ENCODE peak calls at places on chromosomes 16 and 17, in nine cellular contexts. One of them, this sample, is unnamed.

GRCh38 chr16:49280861-49281331 is 742 bp downstream of the CBLN1 start:
- DNase-seq in AG04449: no peak
- DNase-seq in AG10803: no peak
- DNase-seq in bronchial epithelial cell: no peak
- DNase-seq in GM12865: no peak
- DNase-seq in AG04450: no peak
- DNase-seq in GM12864: no peak
- DNase-seq in fibroblast of the aortic adventitia: no peak
- DNase-seq in IMR-90: no peak
- DNase-seq in this sample: no peak

GRCh38 chr17:5184284-5184683 is 7.4 kb downstream of the ZNF594 start:
- DNase-seq in AG04449: no peak
- DNase-seq in AG10803: no peak
- DNase-seq in bronchial epithelial cell: no peak
- DNase-seq in GM12865: no peak
- DNase-seq in AG04450: no peak
- DNase-seq in GM12864: no peak
- DNase-seq in fibroblast of the aortic adventitia: no peak
- DNase-seq in IMR-90: no peak
- DNase-seq in this sample: no peak

GRCh38 chr16:1327619-1327947 is 5.9 kb upstream of the BAIAP3 start:
- DNase-seq in AG04449: no peak
- DNase-seq in AG10803: no peak
- DNase-seq in bronchial epithelial cell: no peak
- DNase-seq in GM12865: no peak
- DNase-seq in AG04450: no peak
- DNase-seq in GM12864: no peak
- DNase-seq in fibroblast of the aortic adventitia: no peak
- DNase-seq in IMR-90: no peak
- DNase-seq in this sample: no peak

GRCh38 chr17:48023408-48024148 is 14.0 kb downstream of the COPZ2 start:
- DNase-seq in AG04449: no peak
- DNase-seq in AG10803: peak; percentile 77
- DNase-seq in bronchial epithelial cell: peak; percentile 67
- DNase-seq in GM12865: peak; percentile 30
- DNase-seq in AG04450: no peak
- DNase-seq in GM12864: no peak
- DNase-seq in fibroblast of the aortic adventitia: peak; percentile 59
- DNase-seq in IMR-90: peak; percentile 32
- DNase-seq in this sample: peak; percentile 79

GRCh38 chr17:78903101-78903779 is at the start of gene CEP295NL:
- DNase-seq in AG04449: no peak
- DNase-seq in AG10803: peak; percentile 40
- DNase-seq in bronchial epithelial cell: no peak
- DNase-seq in GM12865: peak; percentile 37
- DNase-seq in AG04450: no peak
- DNase-seq in GM12864: no peak
- DNase-seq in fibroblast of the aortic adventitia: no peak
- DNase-seq in IMR-90: peak; percentile 63
- DNase-seq in this sample: no peak

GRCh38 chr16:55572439-55572838 is 6.0 kb downstream of the CAPNS2 start:
- DNase-seq in AG04449: no peak
- DNase-seq in AG10803: peak; percentile 59
- DNase-seq in bronchial epithelial cell: peak; percentile 77
- DNase-seq in GM12865: no peak
- DNase-seq in AG04450: no peak
- DNase-seq in GM12864: no peak
- DNase-seq in fibroblast of the aortic adventitia: peak; percentile 47
- DNase-seq in IMR-90: no peak
- DNase-seq in this sample: no peak

GRCh38 chr16:57721356-57721755 is 14.2 kb upstream of the KATNB1 start:
- DNase-seq in AG04449: no peak
- DNase-seq in AG10803: no peak
- DNase-seq in bronchial epithelial cell: no peak
- DNase-seq in GM12865: no peak
- DNase-seq in AG04450: no peak
- DNase-seq in GM12864: no peak
- DNase-seq in fibroblast of the aortic adventitia: no peak
- DNase-seq in IMR-90: no peak
- DNase-seq in this sample: no peak

GRCh38 chr16:30183236-30183960 is at the start of gene CORO1A:
- DNase-seq in AG04449: no peak
- DNase-seq in AG10803: peak; percentile 64
- DNase-seq in bronchial epithelial cell: peak; percentile 67
- DNase-seq in GM12865: peak; percentile 94
- DNase-seq in AG04450: peak; percentile 18
- DNase-seq in GM12864: no peak
- DNase-seq in fibroblast of the aortic adventitia: peak; percentile 52
- DNase-seq in IMR-90: peak; percentile 67
- DNase-seq in this sample: peak; percentile 52

GRCh38 chr16:88886915-88887521 is 20.6 kb upstream of the PABPN1L start:
- DNase-seq in AG04449: no peak
- DNase-seq in AG10803: peak; percentile 59
- DNase-seq in bronchial epithelial cell: no peak
- DNase-seq in GM12865: no peak
- DNase-seq in AG04450: peak; percentile 61
- DNase-seq in GM12864: no peak
- DNase-seq in fibroblast of the aortic adventitia: peak; percentile 58
- DNase-seq in IMR-90: peak; percentile 36
- DNase-seq in this sample: no peak

GRCh38 chr17:4806420-4806769 is 557 bp upstream of the PLD2 start:
- DNase-seq in AG04449: no peak
- DNase-seq in AG10803: no peak
- DNase-seq in bronchial epithelial cell: no peak
- DNase-seq in GM12865: no peak
- DNase-seq in AG04450: no peak
- DNase-seq in GM12864: no peak
- DNase-seq in fibroblast of the aortic adventitia: no peak
- DNase-seq in IMR-90: no peak
- DNase-seq in this sample: no peak

GRCh38 chr16:75238853-75239371 is 12.5 kb downstream of the BCAR1 start:
- DNase-seq in AG04449: no peak
- DNase-seq in AG10803: no peak
- DNase-seq in bronchial epithelial cell: no peak
- DNase-seq in GM12865: no peak
- DNase-seq in AG04450: no peak
- DNase-seq in GM12864: no peak
- DNase-seq in fibroblast of the aortic adventitia: peak; percentile 22
- DNase-seq in IMR-90: no peak
- DNase-seq in this sample: peak; percentile 63

GRCh38 chr17:73941919-73942530 is 261.5 kb upstream of the RPL38 start:
- DNase-seq in AG04449: no peak
- DNase-seq in AG10803: no peak
- DNase-seq in bronchial epithelial cell: no peak
- DNase-seq in GM12865: no peak
- DNase-seq in AG04450: no peak
- DNase-seq in GM12864: no peak
- DNase-seq in fibroblast of the aortic adventitia: no peak
- DNase-seq in IMR-90: no peak
- DNase-seq in this sample: no peak
- TF ChIP-seq CTCF in AG04449: no peak
- TF ChIP-seq CTCF in AG10803: no peak
- TF ChIP-seq CTCF in bronchial epithelial cell: no peak
- TF ChIP-seq CTCF in GM12865: no peak
- TF ChIP-seq CTCF in AG04450: no peak
- TF ChIP-seq CTCF in GM12864: no peak
- TF ChIP-seq CTCF in fibroblast of the aortic adventitia: no peak
- TF ChIP-seq CTCF in IMR-90: no peak
- TF ChIP-seq CTCF in this sample: no peak

DNA sequence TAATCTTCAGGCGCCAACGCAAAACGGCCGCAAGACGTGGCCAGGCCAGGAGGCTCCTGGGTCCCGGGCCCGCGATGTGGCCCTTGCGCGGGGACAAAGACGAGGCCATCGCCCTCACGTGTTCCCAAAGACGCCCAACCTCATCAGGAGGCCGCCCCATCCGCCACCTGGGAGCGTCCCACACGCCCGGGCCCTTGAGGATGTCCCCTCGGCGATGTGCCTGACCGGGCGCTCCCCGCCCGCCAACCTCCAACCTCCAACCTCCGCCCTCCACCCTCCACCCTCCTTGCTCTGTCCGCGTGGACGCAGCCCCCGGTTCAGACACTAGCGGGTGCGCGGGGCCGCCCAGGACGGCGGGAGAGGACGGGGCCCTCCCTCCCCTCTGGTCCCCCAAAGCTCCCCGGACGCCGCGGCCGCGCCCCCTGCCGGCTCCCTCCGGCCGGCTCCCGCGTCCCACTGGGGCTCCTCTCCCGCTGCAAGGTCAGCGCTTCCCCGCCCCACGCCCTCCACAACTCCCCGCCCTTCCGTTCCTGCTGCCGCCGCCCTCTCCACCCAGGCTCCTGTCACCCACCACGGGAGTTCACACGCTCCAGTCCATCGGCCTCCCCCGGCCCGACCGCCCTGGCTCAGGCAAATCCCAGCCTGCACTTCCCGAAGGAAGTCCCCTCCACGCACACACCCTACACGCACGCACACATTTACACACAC is 250.8 kb upstream of the RPL38 start:
- DNase-seq in AG04449: no peak
- DNase-seq in AG10803: no peak
- DNase-seq in bronchial epithelial cell: no peak
- DNase-seq in GM12865: peak; percentile 2
- DNase-seq in AG04450: no peak
- DNase-seq in GM12864: no peak
- DNase-seq in fibroblast of the aortic adventitia: no peak
- DNase-seq in IMR-90: no peak
- DNase-seq in this sample: no peak
- TF ChIP-seq CTCF in AG04449: peak; percentile 6
- TF ChIP-seq CTCF in AG10803: peak; percentile 1
- TF ChIP-seq CTCF in bronchial epithelial cell: peak; percentile 33
- TF ChIP-seq CTCF in GM12865: peak; percentile 20
- TF ChIP-seq CTCF in AG04450: no peak
- TF ChIP-seq CTCF in GM12864: peak; percentile 24
- TF ChIP-seq CTCF in fibroblast of the aortic adventitia: no peak
- TF ChIP-seq CTCF in IMR-90: no peak
- TF ChIP-seq CTCF in this sample: no peak

GRCh38 chr17:8629371-8630226 is 926 bp downstream of the MYH10 start:
- DNase-seq in AG04449: no peak
- DNase-seq in AG10803: peak; percentile 36
- DNase-seq in bronchial epithelial cell: peak; percentile 12
- DNase-seq in GM12865: no peak
- DNase-seq in AG04450: no peak
- DNase-seq in GM12864: no peak
- DNase-seq in fibroblast of the aortic adventitia: no peak
- DNase-seq in IMR-90: no peak
- DNase-seq in this sample: no peak

GRCh38 chr17:8630802-8631553 is 453 bp upstream of the MYH10 start:
- DNase-seq in AG04449: peak; percentile 98
- DNase-seq in AG10803: peak; percentile 99
- DNase-seq in bronchial epithelial cell: peak; percentile 95
- DNase-seq in GM12865: peak; percentile 99
- DNase-seq in AG04450: peak; percentile 100
- DNase-seq in GM12864: peak; percentile 91
- DNase-seq in fibroblast of the aortic adventitia: peak; percentile 100
- DNase-seq in IMR-90: peak; percentile 100
- DNase-seq in this sample: peak; percentile 100

GRCh38 chr17:8628609-8629169 is 1.8 kb downstream of the MYH10 start:
- DNase-seq in AG04449: no peak
- DNase-seq in AG10803: no peak
- DNase-seq in bronchial epithelial cell: no peak
- DNase-seq in GM12865: no peak
- DNase-seq in AG04450: no peak
- DNase-seq in GM12864: no peak
- DNase-seq in fibroblast of the aortic adventitia: peak; percentile 47
- DNase-seq in IMR-90: no peak
- DNase-seq in this sample: no peak

GRCh38 chr17:8631554-8631877 is 991 bp upstream of the MYH10 start:
- DNase-seq in AG04449: no peak
- DNase-seq in AG10803: no peak
- DNase-seq in bronchial epithelial cell: peak; percentile 40
- DNase-seq in GM12865: no peak
- DNase-seq in AG04450: no peak
- DNase-seq in GM12864: no peak
- DNase-seq in fibroblast of the aortic adventitia: no peak
- DNase-seq in IMR-90: peak; percentile 20
- DNase-seq in this sample: no peak

DNA sequence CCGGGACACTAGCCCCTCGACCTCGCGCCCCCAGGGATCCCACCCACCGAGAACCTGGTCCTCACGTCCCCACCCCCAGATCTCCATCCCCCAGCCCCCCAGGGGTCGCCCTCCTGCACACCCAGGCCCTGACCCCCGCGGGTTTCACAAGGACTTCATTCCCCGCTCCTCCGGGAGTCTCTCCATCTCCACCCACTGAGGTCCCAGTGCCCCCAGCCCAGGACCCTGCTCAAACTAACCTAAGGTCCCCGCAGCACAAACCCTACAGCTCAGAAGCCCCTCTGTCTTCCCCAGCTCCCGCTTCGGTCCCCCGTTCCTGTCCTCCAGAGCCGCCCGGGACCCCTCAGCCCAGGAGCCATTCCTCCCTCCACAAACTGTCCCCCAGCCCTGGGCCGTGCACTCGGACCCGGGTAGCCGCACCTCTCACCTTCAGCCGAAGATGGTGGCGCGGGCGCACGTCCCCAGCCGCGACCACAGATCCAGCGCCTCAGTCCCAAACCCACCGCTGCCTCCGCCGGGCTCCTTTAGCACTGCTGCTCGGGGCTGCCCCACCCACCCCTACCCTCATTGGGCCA is at the start of gene MYH10:
- DNase-seq in AG04449: no peak
- DNase-seq in AG10803: no peak
- DNase-seq in bronchial epithelial cell: no peak
- DNase-seq in GM12865: no peak
- DNase-seq in AG04450: no peak
- DNase-seq in GM12864: no peak
- DNase-seq in fibroblast of the aortic adventitia: no peak
- DNase-seq in IMR-90: no peak
- DNase-seq in this sample: no peak
- TF ChIP-seq CTCF in AG04449: peak; percentile 39
- TF ChIP-seq CTCF in AG10803: peak; percentile 34
- TF ChIP-seq CTCF in bronchial epithelial cell: no peak
- TF ChIP-seq CTCF in GM12865: no peak
- TF ChIP-seq CTCF in AG04450: no peak
- TF ChIP-seq CTCF in GM12864: no peak
- TF ChIP-seq CTCF in fibroblast of the aortic adventitia: peak; percentile 56
- TF ChIP-seq CTCF in IMR-90: peak; percentile 25
- TF ChIP-seq CTCF in this sample: no peak

DNA sequence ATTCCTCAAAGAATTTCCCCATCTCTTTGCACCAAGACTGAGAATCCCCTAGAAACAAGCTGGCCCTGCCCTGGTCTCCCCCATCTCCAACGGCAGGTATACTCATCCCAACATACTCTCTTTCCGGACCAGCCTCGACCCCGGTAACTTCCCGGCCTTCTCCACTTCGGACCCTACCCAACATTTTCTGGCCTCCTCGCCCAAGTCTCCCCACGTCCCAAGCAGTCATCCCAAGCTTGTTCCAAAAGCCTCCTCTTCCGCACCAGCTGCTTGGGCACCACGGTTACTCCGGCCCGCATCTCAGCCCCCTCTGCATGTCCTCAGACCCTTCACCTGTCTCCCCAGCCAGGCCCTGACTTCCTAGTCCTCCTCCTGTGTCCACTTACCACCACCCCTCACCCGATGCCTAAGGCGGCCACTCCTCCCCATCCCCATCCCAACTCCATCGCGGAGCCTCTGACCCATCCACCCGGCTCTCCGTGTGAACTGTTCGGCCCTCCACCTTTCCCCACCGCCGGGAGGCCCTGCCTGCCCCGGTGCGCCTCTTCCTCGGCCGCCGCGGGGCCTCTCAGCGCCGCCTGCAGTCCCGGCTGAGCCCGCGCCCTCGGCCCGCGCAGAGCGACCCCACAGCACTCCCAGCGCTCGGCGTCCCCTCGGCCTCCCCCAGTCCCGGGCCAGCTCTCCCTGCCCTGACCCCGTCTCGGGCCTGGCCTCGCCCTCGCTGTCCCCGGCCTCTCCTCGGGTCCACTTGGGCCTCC is 993 bp downstream of the PITPNA start:
- DNase-seq in AG04449: no peak
- DNase-seq in AG10803: no peak
- DNase-seq in bronchial epithelial cell: no peak
- DNase-seq in GM12865: peak; percentile 48
- DNase-seq in AG04450: no peak
- DNase-seq in GM12864: no peak
- DNase-seq in fibroblast of the aortic adventitia: no peak
- DNase-seq in IMR-90: no peak
- DNase-seq in this sample: no peak
- TF ChIP-seq CTCF in AG04449: peak; percentile 35
- TF ChIP-seq CTCF in AG10803: no peak
- TF ChIP-seq CTCF in bronchial epithelial cell: peak; percentile 36
- TF ChIP-seq CTCF in GM12865: peak; percentile 26
- TF ChIP-seq CTCF in AG04450: peak; percentile 38
- TF ChIP-seq CTCF in GM12864: no peak
- TF ChIP-seq CTCF in fibroblast of the aortic adventitia: peak; percentile 8
- TF ChIP-seq CTCF in IMR-90: peak; percentile 39
- TF ChIP-seq CTCF in this sample: peak; percentile 56

This sample was measured in HFFc6.